ENCODE peak calls at places on chromosomes 16 and 17, in ten cellular contexts. F, Q, P, X, E, G, Z, T, I and H are unnamed samples.
A peak's percentile ranks its signal among the peaks of the same experiment; 100 is the strongest.

GRCh38 chr17:19242323-19242722 is 5.2 kb downstream of the EPN2 start:
- DNase-seq in Z (no peak), P (no peak), Q (no peak), G (no peak), E (no peak), X (no peak), I (no peak), T (no peak), F (peak; percentile 24), H (no peak)

GRCh38 chr17:41340934-41341861 is 9.4 kb downstream of the KRT33A start:
- DNase-seq in F (no peak), G (no peak), X (no peak), I (no peak), T (no peak), E (no peak), Q (no peak), P (peak; percentile 66), Z (no peak), H (no peak)

GRCh38 chr17:49209061-49209571 is 1.3 kb downstream of the GNGT2 start:
- DNase-seq in I (no peak), X (no peak), P (peak; percentile 44), Q (no peak), G (no peak), T (no peak), F (no peak), E (no peak), Z (no peak), H (no peak)

GRCh38 chr17:50884354-50885311 is 18.5 kb upstream of the TOB1 start:
- DNase-seq in E (peak; percentile 61), G (no peak), F (no peak), Z (peak; percentile 46), X (no peak), T (no peak), P (no peak), I (no peak), Q (no peak), H (no peak)

GRCh38 chr17:15289285-15290185 is 24.4 kb upstream of the PMP22 start:
- DNase-seq in T (no peak), Q (peak; percentile 22), I (no peak), P (no peak), G (no peak), X (no peak), E (peak; percentile 85), Z (no peak), F (no peak), H (no peak)

GRCh38 chr17:81010935-81011334 is 19.3 kb downstream of the CHMP6 start:
- DNase-seq in E (no peak), P (no peak), F (no peak), T (no peak), Q (no peak), I (no peak), X (no peak), G (no peak), Z (no peak), H (no peak)

GRCh38 chr17:68603663-68604062 is 2.5 kb upstream of the FAM20A start:
- DNase-seq in G (no peak), I (no peak), E (no peak), P (no peak), T (no peak), F (no peak), Q (no peak), X (no peak), Z (no peak), H (no peak)

GRCh38 chr17:8995711-8996110 is 25.6 kb upstream of the NTN1 start:
- DNase-seq in T (no peak), F (no peak), Z (no peak), Q (no peak), I (no peak), P (no peak), E (no peak), X (no peak), G (no peak), H (peak; percentile 38)

GRCh38 chr17:37483311-37484039 is 6.2 kb upstream of the DUSP14 start:
- DNase-seq in Q (peak; percentile 95), Z (no peak), F (no peak), X (no peak), T (no peak), I (no peak), P (no peak), E (peak; percentile 75), G (no peak), H (no peak)

GRCh38 chr16:85227924-85228462 is 115.7 kb upstream of the CIBAR2 start:
- DNase-seq in P (no peak), T (no peak), F (no peak), Z (no peak), Q (peak; percentile 61), G (no peak), E (peak; percentile 85), I (no peak), X (no peak), H (no peak)

GRCh38 chr17:66665194-66665593 is 169.7 kb upstream of the CACNG5 start:
- DNase-seq in P (no peak), Z (no peak), T (no peak), F (no peak), X (no peak), Q (no peak), G (no peak), E (no peak), I (no peak), H (no peak)

GRCh38 chr17:81664051-81664470 is 2.3 kb downstream of the OXLD1 start:
- DNase-seq in E (no peak), F (no peak), Q (no peak), X (no peak), I (no peak), P (no peak), G (no peak), T (no peak), Z (no peak), H (no peak)

GRCh38 chr16:2717360-2718263 is 2.4 kb downstream of the PRSS27 start:
- DNase-seq in X (no peak), Z (no peak), I (no peak), Q (no peak), G (no peak), P (no peak), E (no peak), F (no peak), T (no peak), H (no peak)

GRCh38 chr16:2724088-2724676 is 4.2 kb upstream of the PRSS27 start:
- DNase-seq in X (no peak), E (no peak), T (no peak), G (no peak), Z (no peak), P (no peak), F (no peak), Q (no peak), I (no peak), H (no peak)

GRCh38 chr16:2720063-2720455 is at the start of gene PRSS27:
- DNase-seq in T (no peak), F (no peak), X (no peak), P (no peak), Q (no peak), E (no peak), Z (no peak), G (no peak), I (peak; percentile 59), H (no peak)

GRCh38 chr16:2719328-2720062 is 529 bp downstream of the PRSS27 start:
- DNase-seq in G (peak; percentile 33), E (no peak), Z (peak; percentile 81), X (no peak), T (no peak), F (peak; percentile 76), Q (no peak), P (no peak), I (peak; percentile 55), H (no peak)

GRCh38 chr16:2720719-2721633 is 952 bp upstream of the PRSS27 start:
- DNase-seq in X (peak; percentile 91), I (peak; percentile 83), T (peak; percentile 28), G (peak; percentile 79), Q (peak; percentile 78), E (peak; percentile 74), P (peak; percentile 93), Z (peak; percentile 75), F (peak; percentile 81), H (peak; percentile 81)
- H3K4me3 ChIP-seq in X (peak overlapping the region; percentile 74), I (peak overlapping the region; percentile 61), T (peak overlapping the region; percentile 96), G (peak overlapping the region; percentile 74), Q (peak overlapping the region; percentile 64), E (peak overlapping the region; percentile 48), P (peak overlapping the region; percentile 52), Z (peak overlapping the region; percentile 54), F (peak overlapping the region; percentile 61), H (peak overlapping the region; percentile 67)

GRCh38 chr17:79997004-79997673 is 38.5 kb downstream of the TBC1D16 start:
- DNase-seq in Z (no peak), P (peak; percentile 97), Q (no peak), I (no peak), T (no peak), E (no peak), G (no peak), F (no peak), X (no peak), H (no peak)
- H3K4me3 ChIP-seq in Z (no peak overlapping the region), P (peak overlapping the region; percentile 77), Q (no peak overlapping the region), I (no peak overlapping the region), T (no peak overlapping the region), E (no peak overlapping the region), G (no peak overlapping the region), F (no peak overlapping the region), X (no peak overlapping the region), H (no peak overlapping the region)

DNA sequence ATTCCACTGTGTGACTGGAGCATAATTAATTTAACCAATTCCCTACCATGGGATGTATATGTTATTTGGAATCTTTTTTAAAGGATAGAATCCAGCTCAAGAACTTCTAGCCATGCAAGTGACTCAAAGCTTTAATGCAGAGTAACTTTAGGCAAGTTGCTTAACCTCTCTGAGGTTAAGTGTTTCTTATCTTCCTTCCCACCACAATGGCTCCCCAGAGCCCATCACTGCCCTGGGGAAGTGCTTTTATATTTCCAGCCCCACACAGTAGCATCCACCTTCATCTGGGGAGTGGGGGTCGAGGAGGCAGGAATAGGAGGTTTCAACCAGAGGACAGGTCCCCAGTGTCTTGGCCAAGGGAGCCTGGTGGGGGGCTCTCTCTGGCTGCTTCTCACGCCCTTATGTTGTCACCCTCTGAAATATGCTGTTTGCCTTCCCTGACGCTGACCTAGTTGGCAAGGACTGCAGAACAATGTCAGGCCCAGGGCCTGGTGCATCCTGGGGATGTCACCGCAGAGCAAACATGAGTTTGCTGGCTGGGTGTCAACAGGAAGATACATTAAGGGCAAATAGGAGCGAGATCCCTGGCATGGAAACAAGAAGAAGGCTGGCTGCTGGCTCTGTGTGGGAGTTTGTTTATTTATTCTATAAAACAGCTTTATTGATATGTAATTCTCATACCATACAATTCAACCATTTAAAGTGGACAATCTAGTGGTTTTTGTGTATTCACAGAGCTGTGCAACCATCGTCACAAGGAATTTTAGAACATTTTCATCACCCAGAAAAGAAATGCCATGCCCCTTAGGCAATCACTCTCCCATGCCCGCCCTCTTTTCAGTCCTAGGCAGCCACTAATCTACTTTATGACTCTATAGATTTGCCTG is 46.6 kb upstream of the WSB1 start:
- DNase-seq in X (peak; percentile 80), E (peak; percentile 71), Z (peak; percentile 95), Q (peak; percentile 42), F (peak; percentile 85), G (peak; percentile 61), P (no peak), T (no peak), I (peak; percentile 82), H (peak; percentile 85)
- H3K4me3 ChIP-seq in X (no peak overlapping the region), E (no peak overlapping the region), Z (no peak overlapping the region), Q (no peak overlapping the region), F (no peak overlapping the region), G (no peak overlapping the region), P (no peak overlapping the region), T (no peak overlapping the region), I (no peak overlapping the region), H (no peak overlapping the region)

DNA sequence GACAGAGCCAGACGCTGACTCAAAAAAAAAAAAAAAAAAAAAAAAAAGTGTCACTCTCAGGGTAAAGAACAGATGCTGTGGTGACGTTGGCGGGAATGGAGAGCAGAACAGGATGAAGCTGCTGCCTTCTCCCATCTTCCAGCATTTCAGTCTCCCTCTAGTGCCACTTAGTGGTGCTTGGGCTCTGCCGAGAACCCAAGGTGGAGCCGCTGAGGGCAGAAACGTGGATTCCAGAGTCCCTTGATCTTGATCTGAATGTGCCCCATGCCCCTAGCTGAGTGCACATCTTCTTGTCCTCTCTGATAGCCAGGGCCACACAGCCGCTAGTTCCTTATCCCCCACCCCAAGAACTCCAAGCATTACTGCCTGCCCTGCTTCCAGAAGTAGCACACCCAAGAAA is 43.2 kb upstream of the FA2H start:
- DNase-seq in Z (no peak), E (no peak), F (no peak), Q (no peak), P (no peak), T (no peak), G (no peak), X (no peak), I (no peak), H (no peak)
- H3K4me3 ChIP-seq in Z (no peak overlapping the region), E (no peak overlapping the region), F (no peak overlapping the region), Q (no peak overlapping the region), P (no peak overlapping the region), T (no peak overlapping the region), G (no peak overlapping the region), X (no peak overlapping the region), I (no peak overlapping the region), H (no peak overlapping the region)